ENCODE peak calls at places on chromosomes 1 and 21, in eight cellular contexts. H is astrocyte, C is HCT116, J is left lung, W is pancreas, P is PC-9, E is H1, B is thoracic aorta. T is an unnamed sample.
A peak's percentile ranks its signal among the peaks of the same experiment; 100 is the strongest.

GRCh38 chr1:106022312-106022902 is 1034.1 kb upstream of the PRMT6 start:
- DNase-seq in H (no peak), C (no peak), J (no peak), W (no peak), P (no peak), E (no peak), B (no peak), T (no peak)

GRCh38 chr1:231241751-231242150 is 739 bp downstream of the GNPAT start:
- DNase-seq in H (no peak), C (no peak), J (no peak), W (no peak), P (peak; percentile 8), E (no peak), B (no peak), T (no peak)

GRCh38 chr1:44602675-44603610 is 71.3 kb downstream of the TMEM53 start:
- DNase-seq in H (no peak), C (no peak), J (no peak), W (no peak), P (no peak), E (no peak), B (no peak), T (no peak)

GRCh38 chr1:94648225-94649007 is 106.9 kb upstream of the F3 start:
- DNase-seq in H (peak; percentile 100), C (no peak), J (peak; percentile 51), W (no peak), P (peak; percentile 79), E (peak; percentile 29), B (peak; percentile 25), T (peak; percentile 81)

GRCh38 chr1:20867062-20867461 is 80.0 kb upstream of the HP1BP3 start:
- DNase-seq in H (peak; percentile 18), C (no peak), J (no peak), W (no peak), P (no peak), E (no peak), B (no peak), T (no peak)

GRCh38 chr21:28827422-28827821 is 165.3 kb downstream of the LTN1 start:
- DNase-seq in H (no peak), C (no peak), J (no peak), W (no peak), P (no peak), E (no peak), B (no peak), T (no peak)

GRCh38 chr1:214127705-214128104 is 139.9 kb downstream of the PROX1 start:
- DNase-seq in H (no peak), C (no peak), J (no peak), W (no peak), P (no peak), E (no peak), B (no peak), T (no peak)

GRCh38 chr1:65343286-65343685 is 33.9 kb downstream of the DNAJC6 start:
- DNase-seq in H (no peak), C (no peak), J (no peak), W (no peak), P (no peak), E (no peak), B (no peak), T (no peak)

GRCh38 chr1:81848880-81849500 is 48.3 kb downstream of the ADGRL2 start:
- DNase-seq in H (no peak), C (no peak), J (no peak), W (no peak), P (no peak), E (no peak), B (no peak), T (no peak)

GRCh38 chr1:156006666-156007376 is 13.9 kb downstream of the SSR2 start:
- DNase-seq in H (no peak), C (no peak), J (no peak), W (no peak), P (peak; percentile 48), E (no peak), B (no peak), T (no peak)

DNA sequence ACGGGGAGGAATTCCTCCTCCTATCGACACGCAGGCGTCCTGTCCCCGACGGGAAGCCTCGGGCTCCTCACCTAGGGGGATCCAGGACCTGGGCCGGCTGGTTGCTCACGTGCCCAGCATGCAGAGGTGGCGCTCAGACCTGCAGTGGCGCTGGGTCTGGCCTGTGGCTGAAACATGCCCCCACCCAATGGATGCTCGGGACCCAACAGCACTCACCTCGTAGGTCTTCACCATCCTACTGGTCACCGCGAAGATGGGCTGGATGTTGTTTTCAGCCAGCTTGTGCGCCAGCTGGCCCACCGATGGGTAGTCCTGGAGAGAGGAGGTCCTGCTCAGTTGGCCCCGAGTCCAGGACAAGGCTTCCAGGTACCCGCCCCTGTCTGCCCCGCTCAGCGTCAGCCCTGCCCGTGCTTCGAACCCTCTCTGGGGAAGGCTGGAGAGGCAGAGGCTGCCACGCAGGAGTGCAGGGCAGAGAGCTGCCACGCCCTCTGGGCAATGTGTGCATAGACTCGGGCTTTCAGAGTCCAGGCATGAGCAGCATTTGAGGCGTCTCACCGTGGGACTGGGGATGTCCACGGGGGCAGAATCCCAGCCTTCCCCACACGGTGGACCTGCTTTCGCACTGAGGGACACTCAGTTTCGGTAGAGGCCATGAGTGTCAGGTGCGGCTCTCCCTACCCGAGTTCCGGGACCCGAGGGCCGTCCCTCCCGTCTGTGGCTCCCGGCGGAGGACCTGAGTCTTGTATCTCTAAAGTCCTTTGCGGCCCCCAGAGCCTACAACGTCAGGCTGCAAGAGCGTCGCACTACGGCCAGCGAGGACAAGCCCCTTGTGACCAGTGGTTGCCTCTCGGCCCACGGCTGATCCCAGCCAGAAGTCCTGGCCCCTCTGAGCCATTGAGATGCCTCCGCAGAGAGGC is 21.6 kb downstream of the ITGB2 start:
- DNase-seq in H (no peak), C (no peak), J (no peak), W (peak; percentile 49), P (no peak), E (no peak), B (no peak), T (no peak)
- H3K36me3 ChIP-seq in H (no peaks in the 10 kb centered on the region), C (no peaks in the 10 kb centered on the region), J (peaks cover 100% of the 10 kb centered on the region), W (no peaks in the 10 kb centered on the region), P (no peaks in the 10 kb centered on the region), E (no peaks in the 10 kb centered on the region), B (peaks cover 3% of the 10 kb centered on the region), T (no peaks in the 10 kb centered on the region)

GRCh38 chr1:227542153-227543120 is 20.9 kb upstream of the ZNF678 start:
- DNase-seq in H (peak; percentile 64), C (peak; percentile 41), J (peak; percentile 88), W (peak; percentile 97), P (peak; percentile 90), E (peak; percentile 93), B (peak; percentile 58), T (peak; percentile 87)
- TF ChIP-seq CTCF in H (peak; percentile 56), C (peak; percentile 69), J (peak; percentile 99), W (peak; percentile 98), P (peak; percentile 82), E (peak; percentile 83), B (peak; percentile 98), T (peak; percentile 100)

DNA sequence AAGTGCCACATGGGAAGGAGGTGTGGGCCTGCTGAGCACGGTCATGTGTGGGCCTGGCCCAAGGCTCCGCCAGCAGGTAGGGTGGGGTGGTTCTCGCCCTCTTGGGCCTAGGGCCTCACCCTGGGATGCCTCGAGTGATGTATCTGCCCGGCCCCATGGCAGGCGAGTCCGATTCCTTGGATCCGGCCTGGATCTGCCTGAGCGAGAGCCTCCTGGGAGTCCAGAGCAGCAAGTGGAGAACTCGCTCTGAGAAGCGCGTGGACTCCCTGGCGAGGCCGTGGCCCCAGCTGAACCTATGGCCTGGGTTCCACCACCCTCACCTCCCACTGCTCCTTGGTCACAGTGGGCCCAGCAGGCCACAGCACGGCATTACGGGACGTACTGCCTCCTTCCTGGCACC is 8.2 kb upstream of the TTC34 start:
- DNase-seq in H (no peak), C (no peak), J (no peak), W (no peak), P (no peak), E (no peak), B (no peak), T (no peak)
- H3K9me3 ChIP-seq in H (peaks cover 8% of the 10 kb centered on the region), C (no peaks in the 10 kb centered on the region), J (no peaks in the 10 kb centered on the region), W (no peaks in the 10 kb centered on the region), P (no peaks in the 10 kb centered on the region), E (peaks cover 99% of the 10 kb centered on the region), B (no peaks in the 10 kb centered on the region), T (no peaks in the 10 kb centered on the region)

GRCh38 chr1:41286486-41286885 is 44.4 kb upstream of the SCMH1 start:
- DNase-seq in H (no peak), C (no peak), J (no peak), W (no peak), P (no peak), E (peak; percentile 59), B (no peak), T (no peak)

GRCh38 chr1:41286992-41287391 is 44.9 kb upstream of the SCMH1 start:
- DNase-seq in H (no peak), C (no peak), J (no peak), W (no peak), P (no peak), E (no peak), B (no peak), T (no peak)

GRCh38 chr1:41294213-41294612 is 52.1 kb upstream of the SCMH1 start:
- DNase-seq in H (no peak), C (no peak), J (no peak), W (no peak), P (no peak), E (no peak), B (no peak), T (peak; percentile 50)

GRCh38 chr1:41285818-41286217 is 43.7 kb upstream of the SCMH1 start:
- DNase-seq in H (no peak), C (no peak), J (no peak), W (no peak), P (no peak), E (no peak), B (no peak), T (no peak)

DNA sequence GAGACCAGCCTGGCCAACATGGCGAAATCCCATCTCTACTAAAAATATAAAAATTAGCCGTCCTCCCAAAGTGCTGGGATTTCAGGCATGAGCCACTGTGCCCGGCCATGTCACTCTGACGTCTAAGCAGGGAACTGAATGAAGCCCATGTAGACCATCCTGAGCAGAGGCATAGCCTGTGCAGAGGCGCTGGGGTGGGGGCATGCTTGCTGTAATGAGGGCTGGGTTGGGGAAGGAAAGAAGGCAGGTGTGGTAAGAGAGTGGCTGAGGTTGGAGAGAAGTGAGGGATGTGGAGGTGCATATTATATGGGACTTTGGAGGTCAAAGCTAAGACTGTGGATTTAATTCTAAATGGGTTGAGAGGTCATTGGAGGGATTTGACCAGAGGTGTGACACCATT is 47.1 kb upstream of the SCMH1 start:
- DNase-seq in H (no peak), C (no peak), J (no peak), W (no peak), P (no peak), E (no peak), B (no peak), T (no peak)
- H3K36me3 ChIP-seq in H (no peaks in the 10 kb centered on the region), C (no peaks in the 10 kb centered on the region), J (no peaks in the 10 kb centered on the region), W (no peaks in the 10 kb centered on the region), P (no peaks in the 10 kb centered on the region), E (no peaks in the 10 kb centered on the region), B (no peaks in the 10 kb centered on the region), T (no peaks in the 10 kb centered on the region)

DNA sequence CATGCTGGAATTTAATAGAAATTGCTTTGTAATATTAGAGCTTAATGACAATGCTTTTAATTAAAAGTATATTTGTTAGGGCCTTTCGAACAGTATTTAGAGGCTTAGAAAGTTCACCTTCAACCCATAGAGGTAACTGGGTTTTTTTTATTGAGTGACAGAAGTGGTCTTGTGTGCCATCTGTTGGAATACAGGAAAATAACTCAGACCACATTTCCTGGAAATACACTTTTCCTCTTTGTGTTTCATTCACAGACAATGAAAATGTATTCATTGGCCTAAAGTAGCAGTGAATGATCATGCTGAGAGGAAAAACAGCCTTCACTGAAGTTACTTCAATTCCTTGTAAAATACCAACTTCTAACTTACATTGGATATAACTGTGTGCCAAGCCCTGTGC is 83.6 kb upstream of the L1TD1 start:
- DNase-seq in H (no peak), C (no peak), J (no peak), W (no peak), P (no peak), E (no peak), B (no peak), T (no peak)
- TF ChIP-seq CTCF in H (no peak), C (no peak), J (no peak), W (no peak), P (no peak), E (no peak), B (no peak), T (no peak)

T was measured in right atrium auricular region.